ENCODE peak calls at places on chromosomes 3 and 15, in six cellular contexts. S is A549, H is endothelial cell of umbilical vein, W is HepG2, E is GM12878, R is K562. Y is an unnamed sample.

GRCh38 chr3:193060738-193061137 is 143.1 kb upstream of the MB21D2 start:
- DNase-seq in R (no peak), E (no peak), S (no peak), H (no peak), W (no peak), Y (no peak)

GRCh38 chr3:58217209-58217811 is 6.5 kb upstream of the DNASE1L3 start:
- DNase-seq in H (peak; percentile 77), S (peak; percentile 92), R (peak; percentile 62), E (no peak), W (peak; percentile 84), Y (peak; percentile 76)

GRCh38 chr3:87125116-87125515 is 102.0 kb upstream of the CHMP2B start:
- DNase-seq in W (no peak), R (no peak), S (no peak), E (no peak), H (no peak), Y (no peak)

GRCh38 chr15:69056365-69056764 is 41.9 kb downstream of the NOX5 start:
- DNase-seq in S (no peak), E (no peak), R (no peak), W (no peak), H (no peak), Y (no peak)

GRCh38 chr3:140378571-140379340 is 299.1 kb upstream of the TRIM42 start:
- DNase-seq in W (no peak), E (no peak), S (no peak), H (no peak), R (no peak), Y (no peak)

GRCh38 chr3:114384558-114384903 is 90.7 kb downstream of the TIGIT start:
- DNase-seq in H (no peak), E (no peak), S (no peak), W (no peak), R (no peak), Y (no peak)

GRCh38 chr3:49476563-49476962 is 6.5 kb downstream of the DAG1 start:
- DNase-seq in E (peak; percentile 65), H (peak; percentile 47), S (no peak), R (no peak), W (no peak), Y (peak; percentile 84)

GRCh38 chr15:80367094-80367493 is 37.1 kb upstream of the ARNT2 start:
- DNase-seq in R (peak; percentile 64), S (peak; percentile 77), W (peak; percentile 3), H (no peak), E (no peak), Y (peak; percentile 62)

GRCh38 chr3:52920872-52921271 is 23.5 kb upstream of the STIMATE start:
- DNase-seq in E (no peak), S (no peak), R (no peak), W (no peak), H (no peak), Y (no peak)

GRCh38 chr3:186352369-186352768 is 9.7 kb downstream of the DGKG start:
- DNase-seq in R (no peak), S (no peak), H (no peak), E (no peak), W (no peak), Y (no peak)

GRCh38 chr15:96342611-96343528 is 12.4 kb downstream of the NR2F2 start:
- DNase-seq in W (no peak), S (no peak), E (no peak), H (peak; percentile 69), R (no peak), Y (no peak)

DNA sequence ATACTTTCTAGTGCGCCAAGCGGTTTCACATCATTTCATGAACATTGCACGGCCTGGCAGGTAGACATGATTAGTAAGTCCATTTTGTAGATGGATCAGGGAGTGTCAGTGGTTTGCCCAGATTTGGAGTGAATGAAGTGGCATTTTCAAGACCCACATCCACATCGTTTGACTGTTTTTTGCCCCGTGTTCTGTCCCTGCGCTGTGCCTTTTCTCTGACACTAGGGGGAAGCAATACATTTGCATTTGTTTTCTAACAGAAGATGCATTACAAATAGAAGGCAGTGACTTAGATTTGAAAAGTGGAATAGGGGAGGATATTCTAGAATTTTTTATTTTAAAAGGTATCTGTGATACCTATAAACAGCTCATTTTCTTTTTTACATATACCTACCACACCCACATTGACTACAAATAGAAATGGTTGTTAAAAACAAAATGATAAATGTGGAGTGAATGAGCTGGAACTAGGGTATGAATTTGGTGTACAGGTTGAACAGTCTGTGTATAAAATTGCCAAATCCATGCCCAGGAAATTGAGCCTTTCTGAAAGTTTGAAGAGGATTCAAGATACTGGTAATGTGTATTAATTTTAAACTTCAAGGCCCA is 98.0 kb downstream of the USP13 start:
- DNase-seq in W (peak; percentile 17), H (peak; percentile 43), R (peak; percentile 21), E (no peak), S (peak; percentile 27), Y (peak; percentile 11)
- TF ChIP-seq MYC in W (no peak), H (no peak), R (no peak), E (no peak), S (no peak), Y (no peak)

GRCh38 chr15:78071378-78071777 is 6.1 kb downstream of the TBC1D2B start:
- DNase-seq in E (no peak), R (no peak), W (no peak), H (no peak), S (no peak), Y (peak; percentile 67)

GRCh38 chr15:78067328-78068241 is 9.9 kb downstream of the TBC1D2B start:
- DNase-seq in W (no peak), E (no peak), S (no peak), R (no peak), H (peak; percentile 60), Y (peak; percentile 31)

GRCh38 chr15:78070049-78070698 is 7.3 kb downstream of the TBC1D2B start:
- DNase-seq in S (no peak), R (peak; percentile 40), H (peak; percentile 35), E (no peak), W (no peak), Y (peak; percentile 90)

GRCh38 chr15:78069052-78069414 is 8.5 kb downstream of the TBC1D2B start:
- DNase-seq in S (no peak), R (no peak), H (peak; percentile 72), W (no peak), E (no peak), Y (peak; percentile 61)

DNA sequence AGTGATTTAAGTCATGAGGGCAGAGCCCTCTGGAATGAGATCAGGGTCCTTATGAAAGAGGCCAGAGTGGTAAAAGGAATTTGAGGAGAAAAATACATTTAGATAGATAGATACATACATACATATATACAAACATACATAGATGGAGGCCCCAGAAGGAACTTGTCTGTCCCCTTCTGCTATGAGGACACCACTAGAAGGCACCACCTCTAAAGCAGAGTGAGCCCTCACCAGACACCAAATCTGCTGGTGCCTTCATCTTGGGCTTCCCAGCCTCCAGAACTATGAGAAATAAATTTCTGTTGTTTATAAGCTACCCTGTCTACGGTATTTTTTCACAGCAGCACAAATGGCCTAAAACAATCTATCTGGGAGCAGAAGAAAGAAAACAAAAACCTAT is 7.9 kb downstream of the TBC1D2B start:
- DNase-seq in S (no peak), R (no peak), E (no peak), H (no peak), W (no peak), Y (peak; percentile 54)
- TF ChIP-seq MYC in S (no peak), R (no peak), E (no peak), H (no peak), W (no peak), Y (no peak)

DNA sequence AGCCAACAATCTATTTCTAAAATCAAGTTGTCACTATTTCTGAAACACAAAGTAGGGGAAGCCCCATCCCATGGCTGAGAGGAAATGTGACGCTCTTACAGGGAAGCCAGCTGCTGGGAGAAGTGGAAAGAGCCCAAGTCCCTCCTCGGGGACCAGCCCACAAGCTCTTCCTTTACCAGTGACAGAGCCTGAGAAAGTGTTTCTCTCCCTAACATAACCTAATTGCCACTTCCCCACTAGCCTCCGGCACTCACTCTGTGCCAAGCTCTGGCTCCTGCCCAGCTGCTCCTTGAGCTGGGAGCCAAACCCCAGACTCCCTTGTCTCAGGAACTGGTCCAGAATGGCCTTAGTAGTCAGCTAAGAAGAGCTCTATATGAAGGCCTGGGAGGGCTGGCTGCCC is 42.9 kb downstream of the TNFAIP8L3 start:
- DNase-seq in S (no peak), W (no peak), E (no peak), R (no peak), H (no peak), Y (no peak)
- TF ChIP-seq MYC in S (no peak), W (no peak), E (no peak), R (no peak), H (no peak), Y (no peak)

GRCh38 chr3:63395960-63396359 is 117.9 kb downstream of the SYNPR start:
- DNase-seq in H (no peak), E (no peak), R (no peak), W (no peak), S (no peak), Y (no peak)
- TF ChIP-seq MYC in H (no peak), E (no peak), R (no peak), W (no peak), S (no peak), Y (no peak)

DNA sequence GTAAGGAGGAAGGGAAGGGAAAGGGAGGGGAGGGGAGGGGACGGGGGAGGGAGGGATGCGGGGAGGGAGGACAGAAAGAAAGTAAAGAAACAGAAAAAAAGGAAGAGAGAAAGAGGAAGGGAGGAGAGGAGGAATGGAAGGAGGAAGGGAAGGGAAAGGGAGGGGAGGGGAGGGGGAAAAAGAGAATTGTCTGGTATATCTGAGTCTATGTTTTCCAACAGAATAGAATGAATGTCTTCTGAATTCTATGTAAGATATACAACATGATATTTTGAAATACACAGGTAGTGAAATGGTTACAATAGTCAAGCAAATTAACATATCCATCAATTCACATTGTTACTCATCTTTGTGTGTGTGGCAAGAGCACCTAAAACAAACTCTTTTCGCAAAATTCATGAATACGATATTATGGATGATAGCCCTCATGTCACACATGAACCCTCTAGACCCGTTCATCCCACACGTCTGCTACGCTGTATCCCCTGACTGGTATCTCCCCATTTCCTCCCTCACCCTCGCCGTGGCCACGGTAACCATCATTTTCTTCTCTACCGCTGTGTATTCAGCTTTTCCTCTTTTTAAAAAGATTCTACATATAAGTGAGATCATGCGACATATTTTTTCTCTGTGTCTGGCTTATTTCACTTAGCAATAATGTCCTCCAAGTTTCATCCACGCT is 168.9 kb downstream of the XXYLT1 start:
- DNase-seq in H (no peak), R (no peak), S (no peak), E (no peak), W (no peak), Y (no peak)
- TF ChIP-seq MYC in H (no peak), R (no peak), S (no peak), E (no peak), W (no peak), Y (no peak)

GRCh38 chr3:67897686-67898336 is 243.4 kb upstream of the SUCLG2 start:
- DNase-seq in E (no peak), S (no peak), W (no peak), R (no peak), H (no peak), Y (no peak)

GRCh38 chr3:67898916-67899315 is 244.5 kb upstream of the SUCLG2 start:
- DNase-seq in E (no peak), R (no peak), H (no peak), S (no peak), W (no peak), Y (peak; percentile 1)

GRCh38 chr3:67901681-67902080 is 247.3 kb upstream of the SUCLG2 start:
- DNase-seq in R (no peak), W (peak; percentile 3), E (no peak), H (no peak), S (no peak), Y (peak; percentile 1)

GRCh38 chr3:67896130-67896529 is 241.7 kb upstream of the SUCLG2 start:
- DNase-seq in S (no peak), H (no peak), R (no peak), E (no peak), W (no peak), Y (no peak)
- TF ChIP-seq MYC in S (no peak), H (no peak), R (no peak), E (no peak), W (no peak), Y (no peak)

GRCh38 chr3:144516029-144516428 is 544.4 kb downstream of the DIPK2A start:
- DNase-seq in E (no peak), W (no peak), H (no peak), S (no peak), R (no peak), Y (no peak)
- TF ChIP-seq MYC in E (no peak), W (no peak), H (no peak), S (no peak), R (no peak), Y (no peak)

Y was measured in NB4.